ENCODE peak calls at places on chromosomes 1 and 21, in ten cellular contexts. One of them, this sample, is unnamed.

GRCh38 chr1:5862051-5862825 is 130.0 kb downstream of the NPHP4 start:
- DNase-seq in stromal cell of bone marrow: no peak
- DNase-seq in heart left ventricle: no peak
- DNase-seq in colonic mucosa: no peak
- DNase-seq in T1000: no peak
- DNase-seq in upper lobe of right lung: no peak
- DNase-seq in NCI-H2029 treated with DMSO at 0.1 percent for 48 hours: no peak
- DNase-seq in AG10803: no peak
- DNase-seq in C1 segment of cervical spinal cord: no peak
- DNase-seq in caudate nucleus: no peak
- DNase-seq in this sample: no peak

GRCh38 chr1:54199151-54199764 is 572 bp downstream of the CYB5RL start:
- DNase-seq in stromal cell of bone marrow: no peak
- DNase-seq in heart left ventricle: no peak
- DNase-seq in colonic mucosa: peak
- DNase-seq in T1000: no peak
- DNase-seq in upper lobe of right lung: no peak
- DNase-seq in NCI-H2029 treated with DMSO at 0.1 percent for 48 hours: no peak
- DNase-seq in AG10803: peak
- DNase-seq in C1 segment of cervical spinal cord: no peak
- DNase-seq in caudate nucleus: peak
- DNase-seq in this sample: no peak

GRCh38 chr1:48245106-48245505 is 22.6 kb downstream of the SLC5A9 start:
- DNase-seq in stromal cell of bone marrow: no peak
- DNase-seq in heart left ventricle: no peak
- DNase-seq in colonic mucosa: no peak
- DNase-seq in T1000: no peak
- DNase-seq in upper lobe of right lung: no peak
- DNase-seq in NCI-H2029 treated with DMSO at 0.1 percent for 48 hours: no peak
- DNase-seq in AG10803: no peak
- DNase-seq in C1 segment of cervical spinal cord: no peak
- DNase-seq in caudate nucleus: no peak
- DNase-seq in this sample: no peak

GRCh38 chr1:52364235-52364839 is 1.7 kb downstream of the CC2D1B start:
- DNase-seq in stromal cell of bone marrow: no peak
- DNase-seq in heart left ventricle: no peak
- DNase-seq in colonic mucosa: peak
- DNase-seq in T1000: no peak
- DNase-seq in upper lobe of right lung: no peak
- DNase-seq in NCI-H2029 treated with DMSO at 0.1 percent for 48 hours: no peak
- DNase-seq in AG10803: no peak
- DNase-seq in C1 segment of cervical spinal cord: no peak
- DNase-seq in caudate nucleus: no peak
- DNase-seq in this sample: no peak

GRCh38 chr1:160862151-160863061 is at the start of gene CD244:
- DNase-seq in stromal cell of bone marrow: no peak
- DNase-seq in heart left ventricle: peak
- DNase-seq in colonic mucosa: no peak
- DNase-seq in T1000: no peak
- DNase-seq in upper lobe of right lung: peak
- DNase-seq in NCI-H2029 treated with DMSO at 0.1 percent for 48 hours: no peak
- DNase-seq in AG10803: no peak
- DNase-seq in C1 segment of cervical spinal cord: no peak
- DNase-seq in caudate nucleus: no peak
- DNase-seq in this sample: no peak

GRCh38 chr1:202017385-202018225 is 7.2 kb downstream of the ELF3 start:
- DNase-seq in stromal cell of bone marrow: no peak
- DNase-seq in heart left ventricle: no peak
- DNase-seq in colonic mucosa: peak
- DNase-seq in T1000: no peak
- DNase-seq in upper lobe of right lung: peak
- DNase-seq in NCI-H2029 treated with DMSO at 0.1 percent for 48 hours: peak
- DNase-seq in AG10803: no peak
- DNase-seq in C1 segment of cervical spinal cord: no peak
- DNase-seq in caudate nucleus: no peak
- DNase-seq in this sample: no peak

GRCh38 chr1:116356673-116357072 is 16.4 kb upstream of the ATP1A1 start:
- DNase-seq in stromal cell of bone marrow: peak
- DNase-seq in heart left ventricle: no peak
- DNase-seq in colonic mucosa: no peak
- DNase-seq in T1000: no peak
- DNase-seq in upper lobe of right lung: no peak
- DNase-seq in NCI-H2029 treated with DMSO at 0.1 percent for 48 hours: no peak
- DNase-seq in AG10803: no peak
- DNase-seq in C1 segment of cervical spinal cord: no peak
- DNase-seq in caudate nucleus: no peak
- DNase-seq in this sample: no peak

GRCh38 chr1:199161766-199162303 is 523.0 kb downstream of the PTPRC start:
- DNase-seq in stromal cell of bone marrow: no peak
- DNase-seq in heart left ventricle: no peak
- DNase-seq in colonic mucosa: no peak
- DNase-seq in T1000: no peak
- DNase-seq in upper lobe of right lung: no peak
- DNase-seq in NCI-H2029 treated with DMSO at 0.1 percent for 48 hours: no peak
- DNase-seq in AG10803: no peak
- DNase-seq in C1 segment of cervical spinal cord: no peak
- DNase-seq in caudate nucleus: no peak
- DNase-seq in this sample: no peak

GRCh38 chr21:28818663-28819278 is 173.9 kb downstream of the LTN1 start:
- DNase-seq in stromal cell of bone marrow: peak
- DNase-seq in heart left ventricle: no peak
- DNase-seq in colonic mucosa: no peak
- DNase-seq in T1000: no peak
- DNase-seq in upper lobe of right lung: no peak
- DNase-seq in NCI-H2029 treated with DMSO at 0.1 percent for 48 hours: no peak
- DNase-seq in AG10803: peak
- DNase-seq in C1 segment of cervical spinal cord: no peak
- DNase-seq in caudate nucleus: no peak
- DNase-seq in this sample: no peak

GRCh38 chr1:221865808-221866207 is 123.9 kb upstream of the DUSP10 start:
- DNase-seq in stromal cell of bone marrow: no peak
- DNase-seq in heart left ventricle: no peak
- DNase-seq in colonic mucosa: no peak
- DNase-seq in T1000: no peak
- DNase-seq in upper lobe of right lung: no peak
- DNase-seq in NCI-H2029 treated with DMSO at 0.1 percent for 48 hours: no peak
- DNase-seq in AG10803: peak
- DNase-seq in C1 segment of cervical spinal cord: no peak
- DNase-seq in caudate nucleus: no peak
- DNase-seq in this sample: no peak

GRCh38 chr1:66258404-66259105 is 275.4 kb upstream of the SGIP1 start:
- DNase-seq in stromal cell of bone marrow: no peak
- DNase-seq in heart left ventricle: no peak
- DNase-seq in colonic mucosa: no peak
- DNase-seq in T1000: no peak
- DNase-seq in upper lobe of right lung: no peak
- DNase-seq in NCI-H2029 treated with DMSO at 0.1 percent for 48 hours: no peak
- DNase-seq in AG10803: no peak
- DNase-seq in C1 segment of cervical spinal cord: no peak
- DNase-seq in caudate nucleus: no peak
- DNase-seq in this sample: no peak

GRCh38 chr1:236502579-236502971 is 21.2 kb upstream of the LGALS8 start:
- DNase-seq in stromal cell of bone marrow: no peak
- DNase-seq in heart left ventricle: no peak
- DNase-seq in colonic mucosa: no peak
- DNase-seq in T1000: no peak
- DNase-seq in upper lobe of right lung: no peak
- DNase-seq in NCI-H2029 treated with DMSO at 0.1 percent for 48 hours: no peak
- DNase-seq in AG10803: peak
- DNase-seq in C1 segment of cervical spinal cord: no peak
- DNase-seq in caudate nucleus: no peak
- DNase-seq in this sample: no peak

GRCh38 chr1:6819641-6820040 is 34.4 kb downstream of the CAMTA1 start:
- DNase-seq in stromal cell of bone marrow: no peak
- DNase-seq in heart left ventricle: no peak
- DNase-seq in colonic mucosa: no peak
- DNase-seq in T1000: no peak
- DNase-seq in upper lobe of right lung: no peak
- DNase-seq in NCI-H2029 treated with DMSO at 0.1 percent for 48 hours: no peak
- DNase-seq in AG10803: peak
- DNase-seq in C1 segment of cervical spinal cord: no peak
- DNase-seq in caudate nucleus: no peak
- DNase-seq in this sample: no peak

GRCh38 chr1:78003882-78004718 is 639 bp upstream of the DNAJB4 start:
- DNase-seq in stromal cell of bone marrow: peak
- DNase-seq in heart left ventricle: no peak
- DNase-seq in colonic mucosa: peak
- DNase-seq in T1000: peak
- DNase-seq in upper lobe of right lung: no peak
- DNase-seq in NCI-H2029 treated with DMSO at 0.1 percent for 48 hours: no peak
- DNase-seq in AG10803: peak
- DNase-seq in C1 segment of cervical spinal cord: peak
- DNase-seq in caudate nucleus: peak
- DNase-seq in this sample: peak

GRCh38 chr1:205162301-205162700 is 40.5 kb upstream of the RBBP5 start:
- DNase-seq in stromal cell of bone marrow: no peak
- DNase-seq in heart left ventricle: no peak
- DNase-seq in colonic mucosa: no peak
- DNase-seq in T1000: no peak
- DNase-seq in upper lobe of right lung: no peak
- DNase-seq in NCI-H2029 treated with DMSO at 0.1 percent for 48 hours: no peak
- DNase-seq in AG10803: peak
- DNase-seq in C1 segment of cervical spinal cord: no peak
- DNase-seq in caudate nucleus: no peak
- DNase-seq in this sample: no peak

GRCh38 chr1:53959664-53960250 is 13.6 kb downstream of the LRRC42 start:
- DNase-seq in stromal cell of bone marrow: no peak
- DNase-seq in heart left ventricle: no peak
- DNase-seq in colonic mucosa: no peak
- DNase-seq in T1000: no peak
- DNase-seq in upper lobe of right lung: no peak
- DNase-seq in NCI-H2029 treated with DMSO at 0.1 percent for 48 hours: peak
- DNase-seq in AG10803: peak
- DNase-seq in C1 segment of cervical spinal cord: no peak
- DNase-seq in caudate nucleus: no peak
- DNase-seq in this sample: peak

GRCh38 chr1:22223176-22223575 is 80.3 kb upstream of the WNT4 start:
- DNase-seq in stromal cell of bone marrow: no peak
- DNase-seq in heart left ventricle: no peak
- DNase-seq in colonic mucosa: no peak
- DNase-seq in T1000: no peak
- DNase-seq in upper lobe of right lung: peak
- DNase-seq in NCI-H2029 treated with DMSO at 0.1 percent for 48 hours: no peak
- DNase-seq in AG10803: no peak
- DNase-seq in C1 segment of cervical spinal cord: no peak
- DNase-seq in caudate nucleus: no peak
- DNase-seq in this sample: no peak

GRCh38 chr21:35102488-35103407 is 53.6 kb upstream of the RUNX1 start:
- DNase-seq in stromal cell of bone marrow: no peak
- DNase-seq in heart left ventricle: peak
- DNase-seq in colonic mucosa: peak
- DNase-seq in T1000: no peak
- DNase-seq in upper lobe of right lung: no peak
- DNase-seq in NCI-H2029 treated with DMSO at 0.1 percent for 48 hours: no peak
- DNase-seq in AG10803: no peak
- DNase-seq in C1 segment of cervical spinal cord: peak
- DNase-seq in caudate nucleus: peak
- DNase-seq in this sample: peak

GRCh38 chr1:159229486-159229885 is 24.8 kb downstream of the ACKR1 start:
- DNase-seq in stromal cell of bone marrow: no peak
- DNase-seq in heart left ventricle: no peak
- DNase-seq in colonic mucosa: no peak
- DNase-seq in T1000: no peak
- DNase-seq in upper lobe of right lung: no peak
- DNase-seq in NCI-H2029 treated with DMSO at 0.1 percent for 48 hours: no peak
- DNase-seq in AG10803: peak
- DNase-seq in C1 segment of cervical spinal cord: no peak
- DNase-seq in caudate nucleus: no peak
- DNase-seq in this sample: peak

GRCh38 chr1:26581287-26581651 is 51.7 kb downstream of the RPS6KA1 start:
- DNase-seq in stromal cell of bone marrow: no peak
- DNase-seq in heart left ventricle: no peak
- DNase-seq in colonic mucosa: no peak
- DNase-seq in T1000: no peak
- DNase-seq in upper lobe of right lung: no peak
- DNase-seq in NCI-H2029 treated with DMSO at 0.1 percent for 48 hours: no peak
- DNase-seq in AG10803: no peak
- DNase-seq in C1 segment of cervical spinal cord: no peak
- DNase-seq in caudate nucleus: no peak
- DNase-seq in this sample: no peak

GRCh38 chr1:115062542-115063004 is 26.7 kb downstream of the TSPAN2 start:
- DNase-seq in stromal cell of bone marrow: no peak
- DNase-seq in heart left ventricle: peak
- DNase-seq in colonic mucosa: peak
- DNase-seq in T1000: peak
- DNase-seq in upper lobe of right lung: peak
- DNase-seq in NCI-H2029 treated with DMSO at 0.1 percent for 48 hours: no peak
- DNase-seq in AG10803: peak
- DNase-seq in C1 segment of cervical spinal cord: no peak
- DNase-seq in caudate nucleus: no peak
- DNase-seq in this sample: no peak

GRCh38 chr21:33360281-33360680 is 35.5 kb downstream of the IFNAR1 start:
- DNase-seq in stromal cell of bone marrow: peak
- DNase-seq in heart left ventricle: no peak
- DNase-seq in colonic mucosa: no peak
- DNase-seq in T1000: no peak
- DNase-seq in upper lobe of right lung: no peak
- DNase-seq in NCI-H2029 treated with DMSO at 0.1 percent for 48 hours: no peak
- DNase-seq in AG10803: peak
- DNase-seq in C1 segment of cervical spinal cord: no peak
- DNase-seq in caudate nucleus: no peak
- DNase-seq in this sample: no peak

GRCh38 chr1:227766015-227766634 is 30.9 kb downstream of the SNAP47 start:
- DNase-seq in stromal cell of bone marrow: no peak
- DNase-seq in heart left ventricle: no peak
- DNase-seq in colonic mucosa: peak
- DNase-seq in T1000: no peak
- DNase-seq in upper lobe of right lung: no peak
- DNase-seq in NCI-H2029 treated with DMSO at 0.1 percent for 48 hours: peak
- DNase-seq in AG10803: no peak
- DNase-seq in C1 segment of cervical spinal cord: no peak
- DNase-seq in caudate nucleus: peak
- DNase-seq in this sample: peak

GRCh38 chr1:40160806-40161124 is 422 bp upstream of the RLF start:
- DNase-seq in stromal cell of bone marrow: no peak
- DNase-seq in heart left ventricle: no peak
- DNase-seq in colonic mucosa: no peak
- DNase-seq in T1000: no peak
- DNase-seq in upper lobe of right lung: no peak
- DNase-seq in NCI-H2029 treated with DMSO at 0.1 percent for 48 hours: no peak
- DNase-seq in AG10803: no peak
- DNase-seq in C1 segment of cervical spinal cord: no peak
- DNase-seq in caudate nucleus: no peak
- DNase-seq in this sample: no peak

GRCh38 chr21:45523411-45524101 is 18.7 kb downstream of the SLC19A1 start:
- DNase-seq in stromal cell of bone marrow: no peak
- DNase-seq in heart left ventricle: peak
- DNase-seq in colonic mucosa: no peak
- DNase-seq in T1000: no peak
- DNase-seq in upper lobe of right lung: peak
- DNase-seq in NCI-H2029 treated with DMSO at 0.1 percent for 48 hours: no peak
- DNase-seq in AG10803: no peak
- DNase-seq in C1 segment of cervical spinal cord: no peak
- DNase-seq in caudate nucleus: no peak
- DNase-seq in this sample: peak

GRCh38 chr1:203765029-203765837 is at the start of gene LAX1:
- DNase-seq in stromal cell of bone marrow: no peak
- DNase-seq in heart left ventricle: no peak
- DNase-seq in colonic mucosa: no peak
- DNase-seq in T1000: no peak
- DNase-seq in upper lobe of right lung: peak
- DNase-seq in NCI-H2029 treated with DMSO at 0.1 percent for 48 hours: no peak
- DNase-seq in AG10803: no peak
- DNase-seq in C1 segment of cervical spinal cord: no peak
- DNase-seq in caudate nucleus: no peak
- DNase-seq in this sample: no peak

GRCh38 chr1:9075023-9075422 is 5.6 kb upstream of the SLC2A5 start:
- DNase-seq in stromal cell of bone marrow: no peak
- DNase-seq in heart left ventricle: no peak
- DNase-seq in colonic mucosa: no peak
- DNase-seq in T1000: no peak
- DNase-seq in upper lobe of right lung: no peak
- DNase-seq in NCI-H2029 treated with DMSO at 0.1 percent for 48 hours: peak
- DNase-seq in AG10803: no peak
- DNase-seq in C1 segment of cervical spinal cord: no peak
- DNase-seq in caudate nucleus: no peak
- DNase-seq in this sample: no peak

GRCh38 chr1:20994176-20994575 is 182.5 kb downstream of the EIF4G3 start:
- DNase-seq in stromal cell of bone marrow: no peak
- DNase-seq in heart left ventricle: no peak
- DNase-seq in colonic mucosa: no peak
- DNase-seq in T1000: no peak
- DNase-seq in upper lobe of right lung: no peak
- DNase-seq in NCI-H2029 treated with DMSO at 0.1 percent for 48 hours: no peak
- DNase-seq in AG10803: no peak
- DNase-seq in C1 segment of cervical spinal cord: no peak
- DNase-seq in caudate nucleus: no peak
- DNase-seq in this sample: no peak